ENCODE peak calls at places on chromosome 11, in eight cellular contexts. A is HCT116; E is fibroblast of lung; R is uterus; Q is spleen; Y is pancreas; P is adrenal gland; X is CD8-positive, alpha-beta memory T cell. O is an unnamed sample.

GRCh38 chr11:118098996-118099837 is 12.5 kb upstream of the SMIM35 start:
- DNase-seq in A (no peak), E (no peak), R (no peak), Q (no peak), Y (no peak), P (no peak), X (no peak), O (peak; percentile 27)

GRCh38 chr11:93000511-93001476 is 31.3 kb downstream of the MTNR1B start:
- DNase-seq in A (peak; percentile 87), E (peak; percentile 89), R (no peak), Q (no peak), Y (no peak), P (peak; percentile 41), X (no peak), O (no peak)

GRCh38 chr11:69912911-69913451 is 93.8 kb upstream of the FGF3 start:
- DNase-seq in A (no peak), E (peak; percentile 20), R (peak; percentile 9), Q (peak; percentile 55), Y (no peak), P (peak; percentile 20), X (no peak), O (peak; percentile 47)

GRCh38 chr11:20059587-20060021 is 100.7 kb downstream of the DBX1 start:
- DNase-seq in A (no peak), E (no peak), R (no peak), Q (no peak), Y (no peak), P (no peak), X (no peak), O (no peak)

GRCh38 chr11:5808500-5809121 is at the start of gene OR52N2:
- DNase-seq in A (peak; percentile 61), E (peak; percentile 77), R (peak; percentile 68), Q (peak; percentile 82), Y (peak; percentile 39), P (peak; percentile 85), X (peak; percentile 54), O (peak; percentile 80)

GRCh38 chr11:75437966-75438659 is 5.1 kb upstream of the KLHL35 start:
- DNase-seq in A (no peak), E (no peak), R (no peak), Q (no peak), Y (no peak), P (no peak), X (no peak), O (no peak)

GRCh38 chr11:45643585-45643984 is 21.8 kb downstream of the CHST1 start:
- DNase-seq in A (no peak), E (no peak), R (no peak), Q (peak; percentile 21), Y (no peak), P (no peak), X (no peak), O (no peak)

GRCh38 chr11:15150507-15150906 is 35.8 kb downstream of the INSC start:
- DNase-seq in A (no peak), E (no peak), R (no peak), Q (no peak), Y (no peak), P (no peak), X (no peak), O (no peak)

GRCh38 chr11:8095356-8095755 is 14.3 kb downstream of the TUB start:
- DNase-seq in A (no peak), E (no peak), R (no peak), Q (peak; percentile 69), Y (no peak), P (no peak), X (no peak), O (no peak)

GRCh38 chr11:32311351-32312077 is 123.8 kb downstream of the WT1 start:
- DNase-seq in A (no peak), E (no peak), R (no peak), Q (no peak), Y (no peak), P (no peak), X (no peak), O (no peak)
- H3K4me1 ChIP-seq in A (peaks cover 11% of the 10 kb centered on the region), E (no peaks in the 10 kb centered on the region), R (no peaks in the 10 kb centered on the region), Q (no peaks in the 10 kb centered on the region), Y (no peaks in the 10 kb centered on the region), P (no peaks in the 10 kb centered on the region), X (no peaks in the 10 kb centered on the region), O (peaks cover 1% of the 10 kb centered on the region)

DNA sequence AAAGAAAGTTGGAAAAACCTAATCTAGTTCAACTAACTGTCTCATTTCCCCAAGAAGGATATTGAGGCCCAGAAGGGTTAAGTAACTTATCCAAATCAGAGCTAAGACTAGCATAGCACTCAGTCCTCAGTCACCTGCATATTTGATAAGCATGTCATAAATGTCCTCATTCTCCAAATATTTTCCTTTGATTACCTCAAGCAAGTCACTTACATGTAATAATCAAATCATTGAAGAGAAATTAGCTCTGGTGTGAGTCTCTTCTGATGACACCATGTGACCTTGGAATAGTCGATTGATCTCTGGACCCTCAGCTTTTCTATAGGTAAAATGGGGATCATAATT is 48.8 kb upstream of the PICALM start:
- DNase-seq in A (no peak), E (no peak), R (no peak), Q (no peak), Y (no peak), P (no peak), X (no peak), O (no peak)
- H3K27ac ChIP-seq in A (no peak overlapping the region), E (no peak overlapping the region), R (no peak overlapping the region), Q (no peak overlapping the region), Y (no peak overlapping the region), P (no peak overlapping the region), X (no peak overlapping the region), O (no peak overlapping the region)

GRCh38 chr11:60902625-60903024 is 3.8 kb downstream of the PRPF19 start:
- DNase-seq in A (no peak), E (no peak), R (no peak), Q (no peak), Y (no peak), P (no peak), X (no peak), O (no peak)

GRCh38 chr11:60905551-60906113 is 753 bp downstream of the PRPF19 start:
- DNase-seq in A (no peak), E (peak; percentile 33), R (no peak), Q (peak; percentile 70), Y (no peak), P (peak; percentile 56), X (no peak), O (no peak)

GRCh38 chr11:60908803-60909202 is 2.4 kb upstream of the PRPF19 start:
- DNase-seq in A (no peak), E (no peak), R (no peak), Q (no peak), Y (no peak), P (no peak), X (no peak), O (no peak)

GRCh38 chr11:60906132-60906972 is at the start of gene PRPF19:
- DNase-seq in A (peak; percentile 91), E (peak; percentile 93), R (peak; percentile 99), Q (peak; percentile 98), Y (peak; percentile 97), P (peak; percentile 99), X (peak; percentile 99), O (peak; percentile 98)

GRCh38 chr11:60905047-60905446 is 1.3 kb downstream of the PRPF19 start:
- DNase-seq in A (no peak), E (no peak), R (no peak), Q (no peak), Y (no peak), P (no peak), X (no peak), O (no peak)
- H3K4me3 ChIP-seq in A (peak overlapping the region; percentile 84), E (peak overlapping the region; percentile 97), R (peak overlapping the region; percentile 75), Q (peak overlapping the region; percentile 74), Y (peak overlapping the region; percentile 99), P (peak overlapping the region; percentile 83), X (peak overlapping the region; percentile 80), O (no peak overlapping the region)

DNA sequence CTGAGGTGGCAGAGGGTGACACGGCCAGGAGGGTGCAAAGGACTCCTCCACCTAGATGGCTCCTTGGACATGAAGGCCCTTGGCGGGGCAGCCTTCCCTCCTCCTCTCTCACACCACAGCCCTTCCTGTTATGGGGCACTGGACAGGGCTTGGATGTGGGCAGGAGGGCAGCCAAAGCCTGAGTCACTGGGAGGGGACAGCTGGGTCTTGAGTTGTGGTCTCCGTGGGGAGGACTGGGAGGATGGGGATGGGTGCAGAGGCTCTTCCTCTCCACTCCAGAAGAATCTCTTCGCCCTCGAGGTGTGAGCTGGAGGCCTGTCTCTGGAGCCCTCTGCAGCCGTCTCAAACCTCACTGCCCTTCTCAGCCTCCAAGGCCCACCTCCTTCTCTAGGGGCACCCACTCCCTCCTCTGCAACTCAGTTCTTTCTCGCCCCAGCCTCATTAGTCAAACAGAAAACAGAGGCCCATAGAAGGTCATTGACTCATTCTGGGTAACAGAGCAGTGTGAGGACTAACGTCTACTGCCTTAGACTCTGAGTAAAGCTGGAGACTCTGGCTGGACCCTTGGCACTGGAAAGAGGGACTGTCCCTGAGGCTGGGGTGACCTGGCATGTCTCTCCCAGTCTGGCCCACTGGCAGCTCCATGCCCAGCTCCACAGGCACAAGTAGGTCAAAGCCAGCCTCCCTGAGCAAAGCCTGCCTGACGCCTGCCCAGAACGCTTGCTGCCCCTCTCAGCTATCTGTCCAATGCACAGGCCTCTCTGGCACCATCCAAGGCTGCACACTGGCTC is 47.5 kb upstream of the CDON start:
- DNase-seq in A (no peak), E (peak; percentile 74), R (no peak), Q (peak; percentile 70), Y (no peak), P (peak; percentile 75), X (no peak), O (peak; percentile 82)
- H3K4me1 ChIP-seq in A (peaks cover 26% of the 10 kb centered on the region), E (peaks cover 17% of the 10 kb centered on the region), R (peaks cover 12% of the 10 kb centered on the region), Q (no peaks in the 10 kb centered on the region), Y (peaks cover 13% of the 10 kb centered on the region), P (peaks cover 25% of the 10 kb centered on the region), X (no peaks in the 10 kb centered on the region), O (peaks cover 2% of the 10 kb centered on the region)

GRCh38 chr11:85534806-85535205 is 92.3 kb downstream of the DLG2 start:
- DNase-seq in A (no peak), E (no peak), R (no peak), Q (no peak), Y (no peak), P (no peak), X (no peak), O (no peak)

GRCh38 chr11:85530596-85530995 is 96.5 kb downstream of the DLG2 start:
- DNase-seq in A (no peak), E (no peak), R (no peak), Q (no peak), Y (no peak), P (no peak), X (no peak), O (no peak)

GRCh38 chr11:85536438-85536837 is 90.7 kb downstream of the DLG2 start:
- DNase-seq in A (no peak), E (no peak), R (no peak), Q (no peak), Y (no peak), P (no peak), X (no peak), O (no peak)

GRCh38 chr11:85526564-85526963 is 100.6 kb downstream of the DLG2 start:
- DNase-seq in A (no peak), E (no peak), R (no peak), Q (no peak), Y (no peak), P (no peak), X (no peak), O (no peak)

DNA sequence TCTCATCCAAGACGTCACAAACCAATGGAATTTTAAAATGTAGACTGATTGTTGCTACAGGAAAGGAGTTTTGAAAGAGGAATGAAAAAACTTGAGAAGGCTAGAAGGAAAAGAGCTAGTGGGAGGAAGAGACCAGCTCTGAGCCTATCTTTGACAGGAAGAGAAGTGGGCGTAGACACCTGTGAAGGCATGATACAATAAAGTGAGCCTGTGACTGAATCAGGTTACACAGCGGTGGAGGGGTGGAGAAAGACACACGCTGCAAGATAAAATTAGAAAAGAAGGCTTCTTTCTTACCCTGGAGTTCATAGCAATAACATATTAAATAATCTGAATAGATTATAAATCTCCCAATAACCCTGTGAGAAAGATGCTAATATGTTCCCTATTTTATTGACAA is 95.6 kb downstream of the DLG2 start:
- DNase-seq in A (no peak), E (no peak), R (no peak), Q (no peak), Y (no peak), P (no peak), X (no peak), O (no peak)
- H3K27ac ChIP-seq in A (no peak overlapping the region), E (no peak overlapping the region), R (no peak overlapping the region), Q (no peak overlapping the region), Y (no peak overlapping the region), P (no peak overlapping the region), X (no peak overlapping the region), O (no peak overlapping the region)